ENCODE peak calls at places on chromosome 17, in six cellular contexts. X is NCI-H345, H is SK-N-SH, V is GOT3, A is epithelial cell of esophagus, N is kidney. I is an unnamed sample.

GRCh38 chr17:44394833-44395232 is 5.4 kb upstream of the ITGA2B start:
- DNase-seq in V (no peak), H (no peak), X (no peak), A (no peak), N (no peak), I (no peak)

GRCh38 chr17:55441544-55441943 is 19.9 kb upstream of the MMD start:
- DNase-seq in X (no peak), V (no peak), H (no peak), A (no peak), N (no peak), I (no peak)

GRCh38 chr17:30379303-30380105 is 777 bp downstream of the CPD start:
- DNase-seq in V (no peak), A (peak), N (peak), X (no peak), H (peak), I (peak)

GRCh38 chr17:39113871-39114270 is 37.6 kb downstream of the PLXDC1 start:
- DNase-seq in V (no peak), X (no peak), A (no peak), N (no peak), H (no peak), I (no peak)

GRCh38 chr17:75398279-75398678 is 7.2 kb downstream of the GRB2 start:
- DNase-seq in V (no peak), N (no peak), H (no peak), A (no peak), X (no peak), I (no peak)

GRCh38 chr17:30095507-30096244 is 20.9 kb upstream of the NSRP1 start:
- DNase-seq in V (no peak), H (peak), X (no peak), N (no peak), A (peak), I (no peak)

GRCh38 chr17:55567240-55568216 is 56.3 kb upstream of the SMIM36 start:
- DNase-seq in A (no peak), V (no peak), H (peak), N (no peak), X (no peak), I (no peak)

GRCh38 chr17:49110504-49110903 is 22.1 kb upstream of the B4GALNT2 start:
- DNase-seq in A (peak), N (no peak), V (no peak), H (no peak), X (no peak), I (no peak)

GRCh38 chr17:79800325-79801155 is 3.7 kb upstream of the CBX8 start:
- DNase-seq in V (no peak), A (peak), N (peak), X (peak), H (peak), I (no peak)

GRCh38 chr17:41406205-41406604 is 8.8 kb upstream of the KRT31 start:
- DNase-seq in A (peak), V (no peak), X (no peak), H (no peak), N (no peak), I (no peak)

GRCh38 chr17:44997733-44998520 is 29.8 kb upstream of the C1QL1 start:
- DNase-seq in V (no peak), A (no peak), N (no peak), X (no peak), H (no peak), I (no peak)

GRCh38 chr17:41773731-41774193 is 12.7 kb downstream of the JUP start:
- DNase-seq in H (no peak), X (no peak), A (peak), N (peak), V (no peak), I (no peak)

GRCh38 chr17:78305801-78306200 is 54.1 kb downstream of the SOCS3 start:
- DNase-seq in A (no peak), N (no peak), V (no peak), X (no peak), H (no peak), I (no peak)

GRCh38 chr17:80717661-80718060 is 173.0 kb downstream of the RPTOR start:
- DNase-seq in A (no peak), H (no peak), N (no peak), V (no peak), X (peak), I (no peak)

GRCh38 chr17:57707892-57708291 is 37.2 kb downstream of the CCDC182 start:
- DNase-seq in N (no peak), A (no peak), X (peak), V (no peak), H (peak), I (no peak)

GRCh38 chr17:77465358-77466041 is 324.7 kb downstream of the SEC14L1 start:
- DNase-seq in V (no peak), N (peak), H (no peak), X (no peak), A (peak), I (peak)

GRCh38 chr17:43816336-43817320 is 16.3 kb downstream of the MPP3 start:
- DNase-seq in N (no peak), V (no peak), A (no peak), X (no peak), H (no peak), I (no peak)